ENCODE peak calls at places on chromosomes 6 and 20, in seven cellular contexts. N is MM.1S, X is GM23338, C is mammary epithelial cell, W is heart left ventricle, I is HepG2, P is body of pancreas. A is an unnamed sample.

GRCh38 chr6:5151295-5151954 is 66.3 kb downstream of the PPP1R3G start:
- DNase-seq in N (no peak), I (no peak), W (no peak), X (no peak), C (no peak), P (no peak), A (no peak)

GRCh38 chr6:137631323-137631722 is 137.1 kb upstream of the OLIG3 start:
- DNase-seq in N (no peak), I (no peak), P (no peak), C (no peak), W (no peak), X (peak), A (no peak)

GRCh38 chr6:124947821-124948451 is 14.3 kb upstream of the RNF217 start:
- DNase-seq in X (no peak), P (no peak), W (no peak), I (no peak), C (peak), N (no peak), A (no peak)

GRCh38 chr6:16930432-16930831 is 169.2 kb upstream of the ATXN1 start:
- DNase-seq in W (no peak), N (no peak), I (no peak), C (no peak), P (no peak), X (no peak), A (no peak)

GRCh38 chr6:35496851-35497570 is at the start of gene TEAD3:
- DNase-seq in W (peak), P (peak), N (peak), I (peak), X (peak), C (peak), A (peak)

GRCh38 chr20:57092112-57092899 is 174.1 kb downstream of the BMP7 start:
- DNase-seq in I (peak), P (peak), C (peak), W (peak), X (peak), N (peak), A (peak)

GRCh38 chr6:166463363-166464067 is 80.8 kb upstream of the MPC1 start:
- DNase-seq in I (no peak), C (no peak), W (no peak), X (no peak), P (no peak), N (no peak), A (peak)

GRCh38 chr6:147508073-147508870 is at the start of gene SAMD5:
- DNase-seq in N (no peak), W (peak), I (peak), C (peak), X (peak), P (peak), A (no peak)

GRCh38 chr6:11096109-11096508 is 2.5 kb downstream of the SMIM13 start:
- DNase-seq in W (no peak), I (peak), N (no peak), P (peak), C (peak), X (peak), A (peak)

GRCh38 chr6:47527274-47527673 is 49.7 kb downstream of the CD2AP start:
- DNase-seq in P (no peak), N (no peak), W (no peak), X (no peak), C (no peak), I (no peak), A (no peak)

GRCh38 chr20:36575066-36575743 is 1.8 kb downstream of the TGIF2 start:
- DNase-seq in W (peak), I (peak), P (peak), N (no peak), C (peak), X (peak), A (peak)

GRCh38 chr6:134766497-134766896 is 183.4 kb downstream of the ALDH8A1 start:
- DNase-seq in P (no peak), I (no peak), W (no peak), X (no peak), C (no peak), N (no peak), A (no peak)

GRCh38 chr6:866316-866715 is 173.4 kb upstream of the EXOC2 start:
- DNase-seq in I (no peak), C (no peak), N (peak), W (no peak), P (no peak), X (no peak), A (no peak)

GRCh38 chr6:25054469-25054868 is 118.7 kb upstream of the RIPOR2 start:
- DNase-seq in I (no peak), W (no peak), N (no peak), X (no peak), P (no peak), C (peak), A (peak)

GRCh38 chr20:35207950-35208611 is 18.4 kb upstream of the MMP24 start:
- DNase-seq in N (peak), P (peak), X (peak), C (peak), I (peak), W (peak), A (peak)

GRCh38 chr6:152750694-152751093 is at the start of gene VIP:
- DNase-seq in W (no peak), N (peak), I (peak), P (no peak), X (peak), C (peak), A (peak)

GRCh38 chr6:150720774-150721233 is 121.1 kb downstream of the PLEKHG1 start:
- DNase-seq in C (peak), N (peak), X (peak), W (no peak), P (no peak), I (no peak), A (peak)

GRCh38 chr6:113588646-113589045 is 268.5 kb upstream of the MARCKS start:
- DNase-seq in W (no peak), N (no peak), I (no peak), P (no peak), X (no peak), C (no peak), A (no peak)

GRCh38 chr6:167825759-167826229 is 917 bp upstream of the AFDN start:
- DNase-seq in P (peak), C (peak), N (no peak), X (peak), I (peak), W (peak), A (no peak)

GRCh38 chr6:88910922-88911778 is 52.3 kb downstream of the RNGTT start:
- DNase-seq in C (no peak), W (no peak), P (no peak), I (no peak), X (no peak), N (no peak), A (no peak)

GRCh38 chr6:134245041-134245440 is 72.9 kb downstream of the SGK1 start:
- DNase-seq in X (no peak), W (no peak), C (peak), P (peak), I (no peak), N (no peak), A (no peak)

GRCh38 chr6:142448091-142448729 is 146.4 kb downstream of the ADGRG6 start:
- DNase-seq in X (no peak), C (no peak), N (no peak), P (no peak), I (no peak), W (no peak), A (no peak)

GRCh38 chr6:156794963-156795362 is 17.8 kb downstream of the ARID1B start:
- DNase-seq in N (no peak), C (no peak), X (no peak), P (no peak), I (no peak), W (no peak), A (no peak)

GRCh38 chr6:94376876-94377275 is 957.5 kb upstream of the EPHA7 start:
- DNase-seq in X (no peak), I (no peak), N (no peak), P (no peak), W (no peak), C (no peak), A (no peak)

GRCh38 chr6:160139420-160139851 is 17.8 kb downstream of the SLC22A1 start:
- DNase-seq in X (no peak), W (no peak), I (no peak), N (no peak), P (no peak), C (peak), A (no peak)

GRCh38 chr6:34723203-34723602 is 26.6 kb upstream of the ILRUN start:
- DNase-seq in C (no peak), I (peak), P (no peak), W (no peak), X (peak), N (no peak), A (no peak)

GRCh38 chr6:98657764-98658163 is 176.6 kb upstream of the POU3F2 start:
- DNase-seq in W (no peak), P (no peak), X (peak), C (peak), I (peak), N (peak), A (peak)

GRCh38 chr6:134943567-134944111 is 6.3 kb downstream of the ALDH8A1 start:
- DNase-seq in I (no peak), P (no peak), C (no peak), X (no peak), N (no peak), W (no peak), A (no peak)

GRCh38 chr20:41537865-41538264 is 80.3 kb downstream of the CHD6 start:
- DNase-seq in P (no peak), W (no peak), X (no peak), C (no peak), N (no peak), I (no peak), A (no peak)

GRCh38 chr20:21554985-21555384 is 41.1 kb upstream of the NKX2-2 start:
- DNase-seq in I (no peak), C (no peak), W (no peak), N (no peak), X (no peak), P (no peak), A (no peak)

GRCh38 chr20:50813801-50814200 is 18.9 kb downstream of the BCAS4 start:
- DNase-seq in N (no peak), X (no peak), C (no peak), P (no peak), I (no peak), W (no peak), A (peak)
- H3K4me3 ChIP-seq in N (no peak), X (no peak), C (no peak), P (no peak), I (no peak), W (no peak), A (peak)

DNA sequence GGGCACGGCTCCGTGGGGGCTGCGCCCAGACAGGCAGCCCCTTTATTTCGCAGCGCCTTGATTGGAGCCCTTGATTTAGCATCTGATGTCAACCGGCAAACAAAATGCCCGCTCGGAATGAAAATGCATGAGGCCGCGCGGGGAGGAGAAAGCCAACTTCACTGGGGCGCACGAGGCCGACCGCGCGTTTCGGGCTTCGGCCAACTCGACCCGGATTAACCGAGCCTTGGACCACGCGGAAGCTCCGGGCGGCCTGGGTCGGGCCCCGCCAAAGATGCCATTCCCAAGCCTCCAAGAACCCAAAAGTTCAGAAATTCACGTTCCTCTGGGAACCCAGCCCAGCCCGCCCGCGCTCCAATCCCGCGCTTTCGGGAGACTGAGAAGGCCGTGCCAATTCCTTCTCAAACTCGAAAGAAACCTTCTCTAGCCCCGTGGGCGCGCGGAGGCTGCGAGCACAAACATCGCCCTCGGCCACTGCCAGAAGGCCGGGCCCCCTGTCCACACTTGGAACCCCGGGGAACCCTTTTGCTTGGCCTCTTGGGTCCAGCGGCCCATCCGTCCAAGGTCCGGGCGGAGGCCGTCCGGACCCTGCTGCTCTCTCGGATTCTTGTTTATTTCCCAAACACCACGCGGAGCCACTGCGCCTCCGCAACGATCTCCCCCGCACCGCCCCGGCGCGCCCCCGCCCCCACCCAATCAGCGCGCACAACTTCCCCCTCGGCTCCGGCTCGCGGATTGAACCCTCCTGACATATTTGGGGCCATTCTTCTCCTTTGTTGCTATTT is 816 bp upstream of the INSM1 start:
- DNase-seq in X (peak), C (no peak), P (no peak), N (no peak), I (no peak), W (no peak), A (no peak)
- H3K4me3 ChIP-seq in X (peak), C (no peak), P (no peak), N (peak), I (no peak), W (no peak), A (no peak)

GRCh38 chr6:129657433-129657832 is 52.5 kb downstream of the ARHGAP18 start:
- DNase-seq in P (no peak), I (no peak), W (no peak), N (no peak), C (no peak), X (no peak), A (no peak)

GRCh38 chr6:129660346-129660676 is 49.7 kb downstream of the ARHGAP18 start:
- DNase-seq in C (no peak), X (no peak), P (no peak), N (no peak), W (no peak), I (no peak), A (no peak)

GRCh38 chr6:129659167-129659566 is 50.8 kb downstream of the ARHGAP18 start:
- DNase-seq in C (no peak), P (no peak), N (no peak), I (no peak), X (no peak), W (no peak), A (no peak)

GRCh38 chr6:129661478-129662405 is 48.2 kb downstream of the ARHGAP18 start:
- DNase-seq in P (no peak), W (no peak), I (peak), C (no peak), X (no peak), N (no peak), A (no peak)

GRCh38 chr6:129659590-129660345 is 50.2 kb downstream of the ARHGAP18 start:
- DNase-seq in W (peak), P (no peak), N (no peak), C (peak), X (no peak), I (no peak), A (no peak)
- H3K4me3 ChIP-seq in W (peak), P (no peak), N (no peak), C (peak), X (no peak), I (no peak), A (no peak)

GRCh38 chr20:31674895-31675827 is 37.4 kb downstream of the COX4I2 start:
- DNase-seq in P (peak), I (no peak), C (peak), N (peak), X (no peak), W (peak), A (peak)

GRCh38 chr20:31677553-31678260 is 40.0 kb downstream of the COX4I2 start:
- DNase-seq in W (no peak), N (no peak), I (no peak), P (no peak), X (no peak), C (no peak), A (no peak)

GRCh38 chr20:31678389-31679356 is 41.0 kb downstream of the COX4I2 start:
- DNase-seq in W (no peak), X (peak), I (peak), N (no peak), P (peak), C (peak), A (no peak)

GRCh38 chr20:31675828-31676533 is 38.3 kb downstream of the COX4I2 start:
- DNase-seq in N (peak), W (no peak), C (no peak), P (no peak), X (no peak), I (no peak), A (peak)

DNA sequence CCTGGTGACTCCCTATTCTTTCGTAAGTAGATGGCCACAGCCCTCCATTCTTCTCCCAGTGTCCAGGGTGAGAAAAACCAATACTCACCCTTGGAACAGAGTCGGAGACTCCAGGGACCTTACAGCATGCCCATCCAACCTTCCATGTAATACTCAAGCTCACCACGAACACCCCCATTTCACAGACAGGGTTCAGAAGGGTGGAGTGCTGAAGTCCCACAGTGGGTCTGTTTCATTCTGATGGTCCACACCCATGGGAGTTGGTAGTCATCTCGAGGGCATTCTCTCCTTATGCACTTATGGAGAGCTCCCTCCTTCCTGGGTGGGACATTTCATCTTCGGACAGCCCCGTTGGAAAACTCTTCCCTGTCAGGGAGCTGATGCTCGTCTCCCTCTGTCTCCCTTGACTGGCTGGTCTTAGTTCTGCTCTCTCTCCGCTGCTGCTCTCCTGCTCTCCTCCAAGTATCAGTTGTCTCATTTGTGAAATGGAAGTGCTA is 38.9 kb downstream of the COX4I2 start:
- DNase-seq in I (no peak), N (no peak), X (no peak), C (no peak), P (no peak), W (no peak), A (no peak)
- H3K4me3 ChIP-seq in I (no peak), N (peak), X (no peak), C (no peak), P (no peak), W (no peak), A (peak)

GRCh38 chr6:7505196-7505699 is 36.2 kb upstream of the DSP start:
- DNase-seq in N (no peak), P (peak), I (peak), X (peak), W (no peak), C (peak), A (no peak)
- H3K4me3 ChIP-seq in N (no peak), P (no peak), I (no peak), X (no peak), W (no peak), C (peak), A (no peak)

GRCh38 chr6:149438855-149439254 is 38.8 kb downstream of the SUMO4 start:
- DNase-seq in P (no peak), I (no peak), C (no peak), W (no peak), N (no peak), X (no peak), A (peak)
- H3K4me3 ChIP-seq in P (no peak), I (no peak), C (no peak), W (no peak), N (no peak), X (no peak), A (no peak)